ENCODE peak calls at places on chromosomes 5 and 9, in eight cellular contexts. E, Q, O, J, V, Z, N and X are unnamed samples.

GRCh38 chr5:135632806-135633205 is 54.0 kb upstream of the CXCL14 start:
- DNase-seq in E (no peak), Q (no peak), O (peak), J (no peak), V (no peak), Z (no peak), N (no peak), X (no peak)

GRCh38 chr5:130227699-130228098 is 323.4 kb downstream of the CHSY3 start:
- DNase-seq in E (no peak), Q (no peak), O (no peak), J (peak), V (no peak), Z (no peak), N (peak), X (no peak)

GRCh38 chr5:144048254-144048856 is 122.1 kb downstream of the YIPF5 start:
- DNase-seq in E (no peak), Q (no peak), O (no peak), J (no peak), V (no peak), Z (peak), N (no peak), X (no peak)

GRCh38 chr5:72204946-72205345 is 97.7 kb downstream of the MAP1B start:
- DNase-seq in E (no peak), Q (no peak), O (no peak), J (no peak), V (no peak), Z (no peak), N (no peak), X (peak)

GRCh38 chr5:128213340-128213739 is 129.8 kb downstream of the SLC12A2 start:
- DNase-seq in E (no peak), Q (peak), O (peak), J (peak), V (peak), Z (peak), N (peak), X (no peak)

GRCh38 chr5:17169507-17169906 is 47.9 kb upstream of the BASP1 start:
- DNase-seq in E (no peak), Q (no peak), O (no peak), J (no peak), V (no peak), Z (no peak), N (no peak), X (no peak)

GRCh38 chr5:145324767-145325479 is 510.2 kb downstream of the PRELID2 start:
- DNase-seq in E (no peak), Q (no peak), O (no peak), J (no peak), V (no peak), Z (no peak), N (no peak), X (no peak)

GRCh38 chr5:97554992-97555981 is 372.2 kb upstream of the RIOK2 start:
- DNase-seq in E (no peak), Q (peak), O (no peak), J (no peak), V (no peak), Z (no peak), N (no peak), X (no peak)

GRCh38 chr5:141560725-141561483 is 57.9 kb downstream of the DIAPH1 start:
- DNase-seq in E (peak), Q (peak), O (peak), J (peak), V (peak), Z (peak), N (peak), X (peak)

GRCh38 chr5:61055434-61056006 is 106.7 kb downstream of the SMIM15 start:
- DNase-seq in E (no peak), Q (no peak), O (peak), J (peak), V (peak), Z (no peak), N (no peak), X (no peak)

GRCh38 chr9:108270041-108270440 is 585.7 kb downstream of the ACTL7B start:
- DNase-seq in E (no peak), Q (no peak), O (peak), J (no peak), V (no peak), Z (no peak), N (no peak), X (no peak)

GRCh38 chr9:97853056-97853843 is at the start of gene FOXE1:
- DNase-seq in E (no peak), Q (no peak), O (no peak), J (peak), V (no peak), Z (peak), N (no peak), X (no peak)

GRCh38 chr5:80146036-80146435 is 109.8 kb downstream of the SERINC5 start:
- DNase-seq in E (no peak), Q (no peak), O (no peak), J (no peak), V (no peak), Z (no peak), N (no peak), X (no peak)

GRCh38 chr5:96476654-96477053 is 43.6 kb upstream of the PCSK1 start:
- DNase-seq in E (no peak), Q (no peak), O (no peak), J (no peak), V (no peak), Z (no peak), N (no peak), X (no peak)

GRCh38 chr5:179287071-179287470 is 58.2 kb downstream of the ADAMTS2 start:
- DNase-seq in E (peak), Q (no peak), O (no peak), J (no peak), V (no peak), Z (no peak), N (no peak), X (no peak)

GRCh38 chr9:127796225-127796813 is 6.4 kb upstream of the FPGS start:
- DNase-seq in E (peak), Q (no peak), O (peak), J (no peak), V (no peak), Z (no peak), N (no peak), X (no peak)

GRCh38 chr5:8057764-8058163 is 188.8 kb downstream of the MTRR start:
- DNase-seq in E (no peak), Q (no peak), O (peak), J (no peak), V (no peak), Z (no peak), N (no peak), X (no peak)

GRCh38 chr5:1405539-1406530 is 39.4 kb downstream of the SLC6A3 start:
- DNase-seq in E (peak), Q (no peak), O (no peak), J (no peak), V (no peak), Z (no peak), N (no peak), X (no peak)

GRCh38 chr9:35385042-35385441 is 104.9 kb upstream of the RUSC2 start:
- DNase-seq in E (no peak), Q (no peak), O (no peak), J (peak), V (no peak), Z (no peak), N (no peak), X (no peak)

GRCh38 chr9:23123048-23123632 is 676.5 kb downstream of the DMRTA1 start:
- DNase-seq in E (no peak), Q (peak), O (peak), J (peak), V (peak), Z (peak), N (peak), X (no peak)

GRCh38 chr9:103364753-103365152 is 369.6 kb downstream of the CYLC2 start:
- DNase-seq in E (no peak), Q (no peak), O (peak), J (no peak), V (no peak), Z (no peak), N (no peak), X (no peak)

GRCh38 chr5:162174358-162174757 is 106.8 kb downstream of the GABRG2 start:
- DNase-seq in E (no peak), Q (no peak), O (no peak), J (peak), V (no peak), Z (no peak), N (no peak), X (no peak)

GRCh38 chr5:53023969-53024368 is 34.8 kb downstream of the ITGA2 start:
- DNase-seq in E (no peak), Q (no peak), O (no peak), J (no peak), V (no peak), Z (no peak), N (no peak), X (no peak)

GRCh38 chr5:30749971-30750370 is 443.5 kb upstream of the CDH6 start:
- DNase-seq in E (no peak), Q (no peak), O (no peak), J (no peak), V (no peak), Z (no peak), N (no peak), X (no peak)

GRCh38 chr5:108078345-108078744 is 303.6 kb downstream of the FBXL17 start:
- DNase-seq in E (no peak), Q (no peak), O (no peak), J (peak), V (no peak), Z (no peak), N (no peak), X (no peak)

GRCh38 chr9:98774746-98775145 is 21.6 kb downstream of the ANKS6 start:
- DNase-seq in E (no peak), Q (no peak), O (peak), J (peak), V (peak), Z (peak), N (no peak), X (no peak)

GRCh38 chr5:173441053-173441628 is 112.9 kb upstream of the STC2 start:
- DNase-seq in E (no peak), Q (no peak), O (no peak), J (no peak), V (no peak), Z (no peak), N (no peak), X (no peak)

GRCh38 chr5:96896285-96896711 is 20.0 kb downstream of the ERAP2 start:
- DNase-seq in E (no peak), Q (no peak), O (no peak), J (no peak), V (no peak), Z (no peak), N (no peak), X (no peak)

GRCh38 chr5:114176356-114176755 is 185.5 kb upstream of the KCNN2 start:
- DNase-seq in E (no peak), Q (no peak), O (no peak), J (no peak), V (no peak), Z (no peak), N (no peak), X (no peak)

GRCh38 chr5:161373345-161373707 is 173.2 kb downstream of the GABRB2 start:
- DNase-seq in E (no peak), Q (no peak), O (no peak), J (no peak), V (no peak), Z (no peak), N (no peak), X (no peak)

GRCh38 chr5:13276143-13276542 is 668.3 kb downstream of the DNAH5 start:
- DNase-seq in E (no peak), Q (no peak), O (no peak), J (no peak), V (no peak), Z (no peak), N (no peak), X (no peak)

GRCh38 chr9:115232375-115232774 is 114.4 kb upstream of the TNC start:
- DNase-seq in E (no peak), Q (no peak), O (no peak), J (no peak), V (no peak), Z (no peak), N (no peak), X (no peak)

GRCh38 chr9:36748322-36748899 is 175.7 kb downstream of the MELK start:
- DNase-seq in E (no peak), Q (no peak), O (peak), J (peak), V (no peak), Z (no peak), N (no peak), X (no peak)

GRCh38 chr9:136051568-136052432 is 43.3 kb downstream of the NACC2 start:
- DNase-seq in E (peak), Q (peak), O (peak), J (peak), V (peak), Z (peak), N (no peak), X (peak)

GRCh38 chr5:147336871-147337270 is 102.0 kb downstream of the STK32A start:
- DNase-seq in E (no peak), Q (no peak), O (no peak), J (peak), V (no peak), Z (no peak), N (no peak), X (no peak)

GRCh38 chr5:153352685-153353219 is 137.7 kb upstream of the GRIA1 start:
- DNase-seq in E (no peak), Q (peak), O (no peak), J (no peak), V (no peak), Z (no peak), N (no peak), X (no peak)

GRCh38 chr9:32550046-32550608 is 2.0 kb upstream of the SMIM27 start:
- DNase-seq in E (no peak), Q (no peak), O (peak), J (peak), V (peak), Z (no peak), N (no peak), X (no peak)

GRCh38 chr9:92275541-92275940 is 18.0 kb downstream of the IARS1 start:
- DNase-seq in E (no peak), Q (no peak), O (no peak), J (no peak), V (no peak), Z (no peak), N (no peak), X (no peak)

GRCh38 chr9:120610975-120611689 is 31.2 kb upstream of the CDK5RAP2 start:
- DNase-seq in E (no peak), Q (no peak), O (peak), J (peak), V (no peak), Z (no peak), N (no peak), X (no peak)
- H3K27ac ChIP-seq in E (no peak), Q (no peak), O (no peak), J (no peak), V (no peak), Z (no peak), N (no peak), X (no peak)

GRCh38 chr5:109326864-109327263 is 82.9 kb downstream of the PJA2 start:
- DNase-seq in E (no peak), Q (no peak), O (no peak), J (no peak), V (no peak), Z (no peak), N (no peak), X (no peak)

GRCh38 chr5:109325456-109325855 is 84.3 kb downstream of the PJA2 start:
- DNase-seq in E (no peak), Q (no peak), O (no peak), J (no peak), V (no peak), Z (no peak), N (no peak), X (no peak)

GRCh38 chr5:109328626-109329025 is 81.1 kb downstream of the PJA2 start:
- DNase-seq in E (no peak), Q (no peak), O (no peak), J (no peak), V (no peak), Z (no peak), N (no peak), X (no peak)

GRCh38 chr5:109327572-109327971 is 82.2 kb downstream of the PJA2 start:
- DNase-seq in E (no peak), Q (no peak), O (no peak), J (no peak), V (no peak), Z (no peak), N (no peak), X (no peak)

GRCh38 chr5:109329296-109330252 is 80.2 kb downstream of the PJA2 start:
- DNase-seq in E (no peak), Q (no peak), O (no peak), J (no peak), V (no peak), Z (no peak), N (no peak), X (no peak)
- H3K27ac ChIP-seq in E (no peak), Q (no peak), O (no peak), J (no peak), V (peak), Z (no peak), N (no peak), X (no peak)

GRCh38 chr9:89877051-89878002 is 272.5 kb downstream of the GADD45G start:
- DNase-seq in E (no peak), Q (no peak), O (no peak), J (no peak), V (no peak), Z (peak), N (no peak), X (no peak)

GRCh38 chr9:89873801-89874200 is 269.0 kb downstream of the GADD45G start:
- DNase-seq in E (no peak), Q (no peak), O (no peak), J (no peak), V (no peak), Z (peak), N (no peak), X (no peak)

GRCh38 chr9:89872426-89872912 is 267.7 kb downstream of the GADD45G start:
- DNase-seq in E (no peak), Q (no peak), O (no peak), J (no peak), V (no peak), Z (peak), N (no peak), X (no peak)

GRCh38 chr9:89872913-89873707 is 268.3 kb downstream of the GADD45G start:
- DNase-seq in E (no peak), Q (no peak), O (no peak), J (no peak), V (no peak), Z (peak), N (no peak), X (no peak)

DNA sequence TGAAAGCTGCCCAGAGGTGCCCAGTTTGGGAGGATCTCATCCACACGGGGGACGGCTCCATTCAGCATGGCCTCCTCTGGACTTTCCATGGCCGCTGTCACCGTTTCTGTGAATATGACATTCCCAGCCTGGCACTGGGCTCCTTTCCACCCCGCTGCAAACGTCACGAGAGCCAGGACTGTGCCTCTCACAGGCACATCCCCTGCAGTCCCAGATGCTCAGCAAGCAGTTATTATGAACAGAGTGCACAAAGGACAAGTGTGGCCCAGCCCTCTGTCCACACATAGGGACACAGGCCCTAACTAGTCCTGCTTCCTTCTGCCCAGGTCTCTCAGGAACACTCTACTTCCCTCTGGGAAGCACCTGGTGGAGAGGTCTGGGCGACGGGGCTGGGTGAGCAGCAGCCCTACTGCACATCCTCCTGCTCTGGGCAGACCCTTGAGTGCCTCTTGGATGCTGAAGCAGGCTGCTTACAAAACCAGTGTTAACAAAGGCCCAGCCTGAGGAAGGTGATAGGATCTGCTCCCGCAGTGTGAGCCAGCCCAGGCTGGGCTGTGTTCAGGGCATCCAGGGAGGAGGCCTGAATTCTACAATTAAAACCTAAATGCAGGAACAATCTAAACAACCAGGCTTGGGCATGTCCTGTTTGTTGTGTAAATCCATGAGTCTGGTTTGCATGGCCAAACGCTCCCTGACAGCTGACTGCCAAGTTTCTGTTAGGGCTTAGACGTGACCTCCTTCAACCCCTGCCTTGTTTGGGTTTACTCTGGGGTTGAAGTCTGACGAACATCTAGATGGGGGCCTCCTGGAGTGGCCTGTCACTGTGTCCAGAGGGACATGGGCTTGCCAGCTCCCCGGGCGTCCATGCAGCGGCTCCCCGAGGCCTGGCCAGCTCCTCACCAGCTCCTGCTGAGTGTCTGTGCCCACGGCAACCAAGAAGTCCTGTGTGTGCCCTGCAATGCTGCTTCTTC is 269.8 kb downstream of the GADD45G start:
- DNase-seq in E (no peak), Q (no peak), O (peak), J (no peak), V (peak), Z (peak), N (no peak), X (no peak)
- H3K27ac ChIP-seq in E (no peak), Q (no peak), O (no peak), J (no peak), V (no peak), Z (peak), N (no peak), X (no peak)

DNA sequence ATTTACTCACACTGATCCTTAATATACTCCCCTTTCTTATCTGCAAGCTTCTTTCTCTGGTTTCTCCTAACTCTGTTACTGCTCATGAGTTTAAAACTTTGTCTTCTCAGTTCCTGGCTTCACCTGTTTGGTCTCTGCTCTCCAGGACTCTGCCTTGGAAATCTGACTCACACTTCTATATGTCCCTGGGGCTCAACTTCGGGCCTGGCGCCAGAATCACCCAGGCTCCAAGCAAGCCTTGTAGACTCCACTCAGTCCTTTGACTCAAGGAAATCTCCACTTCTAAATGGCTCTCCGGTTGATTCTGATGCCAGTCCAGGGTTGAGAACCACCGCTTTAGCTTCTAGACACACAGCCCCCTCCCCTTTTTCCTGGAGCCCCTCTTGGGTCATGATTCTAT is 57.8 kb downstream of the TMC1 start:
- DNase-seq in E (no peak), Q (no peak), O (peak), J (no peak), V (no peak), Z (no peak), N (no peak), X (no peak)
- H3K27ac ChIP-seq in E (no peak), Q (no peak), O (no peak), J (no peak), V (peak), Z (no peak), N (no peak), X (peak)

DNA sequence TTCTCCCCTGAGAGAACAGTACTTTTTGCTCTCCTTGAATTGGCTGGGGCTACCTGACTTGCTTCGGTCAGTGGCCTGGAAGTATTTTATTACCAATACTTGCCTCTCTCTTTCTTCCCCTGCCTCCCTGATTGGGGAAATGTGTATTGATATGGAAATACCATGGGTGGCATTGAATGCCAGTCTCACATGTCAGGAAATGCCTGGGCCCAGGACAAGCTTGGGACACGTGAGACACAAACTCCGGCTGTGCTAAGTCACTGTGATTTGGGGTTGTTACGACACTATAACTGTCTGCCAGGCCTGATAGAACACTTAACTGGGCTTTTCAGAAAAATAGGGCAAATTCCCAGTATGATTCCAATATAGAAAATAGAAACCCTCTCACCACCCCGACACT is 238.3 kb downstream of the GADD45G start:
- DNase-seq in E (no peak), Q (no peak), O (no peak), J (no peak), V (no peak), Z (no peak), N (no peak), X (no peak)
- H3K27ac ChIP-seq in E (no peak), Q (no peak), O (no peak), J (no peak), V (no peak), Z (no peak), N (no peak), X (no peak)